ENCODE peak calls at places on chromosomes 12 and 14, in six cellular contexts. T is right cardiac atrium, P is AG08396, U is NCI-H1092 treated with DMSO at 0.1 percent for 48 hours, C is adrenal gland, E is anterior cingulate cortex. B is an unnamed sample.

GRCh38 chr12:23760495-23760894 is 189.0 kb downstream of the SOX5 start:
- DNase-seq in P (peak; percentile 2), E (no peak), U (peak; percentile 91), T (no peak), C (no peak), B (no peak)

GRCh38 chr12:10293151-10293550 is 14.5 kb upstream of the KLRD1 start:
- DNase-seq in T (no peak), C (no peak), P (no peak), E (no peak), U (no peak), B (no peak)

GRCh38 chr12:26239508-26240328 is 44.3 kb downstream of the SSPN start:
- DNase-seq in U (no peak), P (peak; percentile 52), E (peak; percentile 68), T (peak; percentile 82), C (peak; percentile 75), B (no peak)

GRCh38 chr12:42846782-42847181 is 257.2 kb upstream of the PRICKLE1 start:
- DNase-seq in E (no peak), U (no peak), C (no peak), P (no peak), T (no peak), B (no peak)

GRCh38 chr12:3236345-3237153 is 159.4 kb downstream of the TSPAN9 start:
- DNase-seq in E (no peak), C (peak; percentile 33), T (peak; percentile 66), P (peak; percentile 79), U (no peak), B (no peak)

GRCh38 chr14:87139299-87139698 is 853.7 kb downstream of the GALC start:
- DNase-seq in T (no peak), E (no peak), P (no peak), U (no peak), C (no peak), B (no peak)

GRCh38 chr12:92434607-92435025 is 268.2 kb upstream of the PLEKHG7 start:
- DNase-seq in E (no peak), T (no peak), C (no peak), P (no peak), U (no peak), B (no peak)

GRCh38 chr12:121582583-121583333 is 1.9 kb upstream of the KDM2B start:
- DNase-seq in C (no peak), T (no peak), P (peak; percentile 13), E (no peak), U (no peak), B (no peak)

GRCh38 chr12:27198036-27198435 is 46.0 kb upstream of the STK38L start:
- DNase-seq in E (no peak), U (no peak), P (peak; percentile 12), C (no peak), T (no peak), B (no peak)

GRCh38 chr14:104221636-104222375 is 83.4 kb downstream of the KIF26A start:
- DNase-seq in E (no peak), C (peak; percentile 71), T (peak; percentile 54), U (no peak), P (no peak), B (peak; percentile 56)

GRCh38 chr12:122407208-122407607 is 15.3 kb downstream of the CLIP1 start:
- DNase-seq in U (no peak), C (no peak), T (no peak), P (no peak), E (no peak), B (peak; percentile 2)

GRCh38 chr12:61490732-61491498 is 769.3 kb upstream of the USP15 start:
- DNase-seq in C (no peak), U (no peak), P (no peak), E (no peak), T (no peak), B (no peak)

GRCh38 chr14:23640524-23641141 is 4.5 kb downstream of the DHRS2 start:
- DNase-seq in U (peak; percentile 86), E (no peak), T (peak; percentile 71), C (peak; percentile 84), P (no peak), B (no peak)

GRCh38 chr12:23055004-23055403 is 430.0 kb downstream of the ETNK1 start:
- DNase-seq in P (no peak), C (no peak), T (no peak), E (no peak), U (peak; percentile 6), B (no peak)

GRCh38 chr14:70995671-70996070 is 88.4 kb downstream of the PCNX1 start:
- DNase-seq in P (no peak), T (no peak), E (no peak), U (no peak), C (no peak), B (peak; percentile 33)